ENCODE peak calls at places on chromosomes 6 and 20, in nine cellular contexts. G is esophagus muscularis mucosa, M is GM12878, K is GM12892, L is prostate gland, Z is spleen, U is GM12891, D is transverse colon, O is HepG2. Q is an unnamed sample.

GRCh38 chr20:15515706-15516105 is 1057.5 kb downstream of the KIF16B start:
- DNase-seq in G (no peak), M (no peak), K (no peak), L (no peak), Z (no peak), U (no peak), D (no peak), O (no peak), Q (no peak)

GRCh38 chr6:37694259-37694658 is 3.4 kb downstream of the MDGA1 start:
- DNase-seq in G (no peak), M (no peak), K (no peak), L (no peak), Z (no peak), U (no peak), D (no peak), O (no peak), Q (no peak)

GRCh38 chr6:41901882-41902519 is 6.8 kb upstream of the USP49 start:
- DNase-seq in G (no peak), M (no peak), K (no peak), L (no peak), Z (no peak), U (peak), D (peak), O (no peak), Q (no peak)

GRCh38 chr6:44534291-44534690 is 146.8 kb downstream of the CDC5L start:
- DNase-seq in G (no peak), M (no peak), K (no peak), L (no peak), Z (no peak), U (no peak), D (no peak), O (no peak), Q (no peak)

GRCh38 chr6:71608646-71609045 is 277.7 kb upstream of the RIMS1 start:
- DNase-seq in G (no peak), M (no peak), K (no peak), L (no peak), Z (no peak), U (no peak), D (no peak), O (no peak), Q (no peak)

GRCh38 chr6:170212051-170212756 is 78.7 kb downstream of the DLL1 start:
- DNase-seq in G (peak), M (no peak), K (no peak), L (peak), Z (peak), U (no peak), D (no peak), O (no peak), Q (no peak)

GRCh38 chr6:87798393-87799278 is 96.6 kb upstream of the AKIRIN2 start:
- DNase-seq in G (no peak), M (no peak), K (no peak), L (no peak), Z (no peak), U (no peak), D (no peak), O (peak), Q (no peak)

GRCh38 chr20:44288252-44288651 is 22.8 kb downstream of the FITM2 start:
- DNase-seq in G (no peak), M (no peak), K (no peak), L (no peak), Z (no peak), U (no peak), D (peak), O (peak), Q (no peak)

GRCh38 chr6:35576647-35577046 is 64.0 kb upstream of the TULP1 start:
- DNase-seq in G (no peak), M (no peak), K (no peak), L (no peak), Z (no peak), U (no peak), D (no peak), O (no peak), Q (no peak)

GRCh38 chr6:119195204-119195603 is 116.7 kb upstream of the FAM184A start:
- DNase-seq in G (no peak), M (no peak), K (no peak), L (no peak), Z (no peak), U (no peak), D (no peak), O (no peak), Q (no peak)

GRCh38 chr6:169800668-169801395 is 49.4 kb downstream of the ERMARD start:
- DNase-seq in G (peak), M (no peak), K (no peak), L (peak), Z (peak), U (no peak), D (peak), O (peak), Q (peak)

GRCh38 chr20:45970646-45971424 is 1.2 kb downstream of the ZNF335 start:
- DNase-seq in G (no peak), M (no peak), K (no peak), L (no peak), Z (peak), U (no peak), D (peak), O (no peak), Q (peak)

GRCh38 chr6:1542335-1542734 is 67.4 kb upstream of the FOXC1 start:
- DNase-seq in G (no peak), M (no peak), K (no peak), L (no peak), Z (no peak), U (no peak), D (no peak), O (no peak), Q (no peak)

GRCh38 chr6:16049178-16049577 is 79.7 kb upstream of the MYLIP start:
- DNase-seq in G (no peak), M (no peak), K (no peak), L (no peak), Z (no peak), U (no peak), D (no peak), O (no peak), Q (no peak)

GRCh38 chr20:57718490-57719009 is 8.7 kb upstream of the PMEPA1 start:
- DNase-seq in G (peak), M (peak), K (peak), L (peak), Z (peak), U (peak), D (peak), O (peak), Q (peak)

GRCh38 chr6:24752917-24753486 is 21.7 kb upstream of the GMNN start:
- DNase-seq in G (peak), M (no peak), K (no peak), L (no peak), Z (no peak), U (no peak), D (no peak), O (peak), Q (no peak)

GRCh38 chr6:136718486-136718885 is 73.8 kb downstream of the MAP3K5 start:
- DNase-seq in G (no peak), M (no peak), K (no peak), L (no peak), Z (no peak), U (no peak), D (no peak), O (no peak), Q (no peak)

GRCh38 chr6:148128014-148128730 is 214.5 kb upstream of the SASH1 start:
- DNase-seq in G (no peak), M (no peak), K (no peak), L (no peak), Z (no peak), U (no peak), D (no peak), O (no peak), Q (no peak)

GRCh38 chr6:134240664-134241431 is 77.1 kb downstream of the SGK1 start:
- DNase-seq in G (no peak), M (no peak), K (no peak), L (peak), Z (peak), U (no peak), D (peak), O (no peak), Q (peak)

GRCh38 chr6:63272397-63272796 is 47.4 kb downstream of the LGSN start:
- DNase-seq in G (no peak), M (no peak), K (no peak), L (no peak), Z (no peak), U (no peak), D (no peak), O (peak), Q (no peak)

GRCh38 chr20:51979226-51979625 is 176.9 kb upstream of the SALL4 start:
- DNase-seq in G (no peak), M (no peak), K (no peak), L (no peak), Z (no peak), U (no peak), D (no peak), O (no peak), Q (no peak)

GRCh38 chr20:8671366-8671943 is 397.4 kb upstream of the PLCB4 start:
- DNase-seq in G (no peak), M (no peak), K (no peak), L (no peak), Z (no peak), U (no peak), D (no peak), O (no peak), Q (no peak)

GRCh38 chr6:157716553-157716952 is 106.5 kb upstream of the SNX9 start:
- DNase-seq in G (no peak), M (no peak), K (no peak), L (no peak), Z (no peak), U (no peak), D (no peak), O (no peak), Q (no peak)

GRCh38 chr6:166655713-166656265 is 28.7 kb upstream of the RPS6KA2 start:
- DNase-seq in G (no peak), M (no peak), K (no peak), L (no peak), Z (no peak), U (no peak), D (no peak), O (no peak), Q (no peak)

GRCh38 chr6:21610376-21610775 is 16.8 kb downstream of the SOX4 start:
- DNase-seq in G (no peak), M (no peak), K (no peak), L (no peak), Z (no peak), U (peak), D (no peak), O (no peak), Q (no peak)

GRCh38 chr20:50288128-50288623 is 97.5 kb downstream of the CEBPB start:
- DNase-seq in G (no peak), M (no peak), K (no peak), L (no peak), Z (no peak), U (no peak), D (no peak), O (no peak), Q (no peak)

GRCh38 chr20:54267510-54268003 is 59.7 kb downstream of the PFDN4 start:
- DNase-seq in G (no peak), M (no peak), K (no peak), L (peak), Z (no peak), U (no peak), D (no peak), O (peak), Q (peak)

GRCh38 chr6:83883240-83883639 is 23.8 kb downstream of the CYB5R4 start:
- DNase-seq in G (no peak), M (no peak), K (no peak), L (no peak), Z (no peak), U (no peak), D (no peak), O (no peak), Q (no peak)

GRCh38 chr6:1170793-1171192 is 141.1 kb upstream of the FOXQ1 start:
- DNase-seq in G (no peak), M (no peak), K (no peak), L (no peak), Z (no peak), U (no peak), D (no peak), O (no peak), Q (no peak)

GRCh38 chr6:168122521-168122920 is 43.5 kb upstream of the FRMD1 start:
- DNase-seq in G (peak), M (no peak), K (no peak), L (no peak), Z (no peak), U (no peak), D (no peak), O (no peak), Q (no peak)

GRCh38 chr20:18157102-18157501 is 19.4 kb downstream of the KAT14 start:
- DNase-seq in G (no peak), M (no peak), K (no peak), L (no peak), Z (no peak), U (no peak), D (no peak), O (no peak), Q (no peak)

GRCh38 chr6:98486052-98486451 is 348.3 kb upstream of the POU3F2 start:
- DNase-seq in G (no peak), M (no peak), K (no peak), L (no peak), Z (no peak), U (no peak), D (no peak), O (no peak), Q (no peak)

GRCh38 chr6:25882066-25882496 is 8.0 kb upstream of the SLC17A3 start:
- DNase-seq in G (no peak), M (no peak), K (no peak), L (no peak), Z (peak), U (no peak), D (peak), O (no peak), Q (peak)

GRCh38 chr6:37239950-37240713 is 17.4 kb upstream of the TBC1D22B start:
- DNase-seq in G (peak), M (peak), K (peak), L (peak), Z (peak), U (peak), D (peak), O (peak), Q (peak)

GRCh38 chr6:1519597-1519996 is 90.1 kb upstream of the FOXC1 start:
- DNase-seq in G (no peak), M (no peak), K (no peak), L (no peak), Z (no peak), U (no peak), D (no peak), O (no peak), Q (no peak)

GRCh38 chr6:165985926-165986646 is 181.6 kb downstream of the TBXT start:
- DNase-seq in G (no peak), M (no peak), K (no peak), L (no peak), Z (no peak), U (no peak), D (no peak), O (no peak), Q (no peak)

GRCh38 chr6:4906293-4906941 is 97.4 kb downstream of the RPP40 start:
- DNase-seq in G (peak), M (no peak), K (no peak), L (no peak), Z (no peak), U (no peak), D (no peak), O (no peak), Q (no peak)

GRCh38 chr6:112501705-112502104 is 154.6 kb downstream of the RFPL4B start:
- DNase-seq in G (no peak), M (no peak), K (no peak), L (no peak), Z (no peak), U (no peak), D (no peak), O (no peak), Q (no peak)

GRCh38 chr6:89940225-89941027 is 46.2 kb downstream of the GJA10 start:
- DNase-seq in G (no peak), M (peak), K (peak), L (peak), Z (no peak), U (peak), D (peak), O (peak), Q (peak)

GRCh38 chr6:89942601-89943000 is 48.3 kb downstream of the GJA10 start:
- DNase-seq in G (no peak), M (no peak), K (no peak), L (no peak), Z (no peak), U (no peak), D (no peak), O (no peak), Q (no peak)

GRCh38 chr6:89944181-89944755 is 50.0 kb downstream of the GJA10 start:
- DNase-seq in G (no peak), M (no peak), K (no peak), L (no peak), Z (no peak), U (no peak), D (no peak), O (no peak), Q (no peak)

GRCh38 chr6:89941031-89941775 is 46.9 kb downstream of the GJA10 start:
- DNase-seq in G (no peak), M (no peak), K (no peak), L (peak), Z (no peak), U (no peak), D (peak), O (peak), Q (peak)

GRCh38 chr6:89941847-89942497 is 47.7 kb downstream of the GJA10 start:
- DNase-seq in G (no peak), M (no peak), K (no peak), L (no peak), Z (no peak), U (no peak), D (no peak), O (no peak), Q (no peak)
- TF ChIP-seq POLR2AphosphoS5 in G (no peak), M (no peak), K (no peak), L (no peak), Z (no peak), U (no peak), D (no peak), O (no peak), Q (no peak)

GRCh38 chr6:125780540-125781306 is 10.0 kb upstream of the NCOA7 start:
- DNase-seq in G (no peak), M (peak), K (no peak), L (peak), Z (peak), U (no peak), D (peak), O (peak), Q (peak)
- TF ChIP-seq POLR2A in G (no peak), M (peak), K (peak), L (no peak), Z (no peak), U (peak), D (peak), O (peak), Q (no peak)

GRCh38 chr20:38225900-38226263 is 34.7 kb downstream of the KIAA1755 start:
- DNase-seq in G (no peak), M (no peak), K (no peak), L (no peak), Z (no peak), U (no peak), D (no peak), O (no peak), Q (no peak)
- TF ChIP-seq POLR2AphosphoS5 in G (no peak), M (no peak), K (no peak), L (no peak), Z (no peak), U (no peak), D (no peak), O (no peak), Q (no peak)

DNA sequence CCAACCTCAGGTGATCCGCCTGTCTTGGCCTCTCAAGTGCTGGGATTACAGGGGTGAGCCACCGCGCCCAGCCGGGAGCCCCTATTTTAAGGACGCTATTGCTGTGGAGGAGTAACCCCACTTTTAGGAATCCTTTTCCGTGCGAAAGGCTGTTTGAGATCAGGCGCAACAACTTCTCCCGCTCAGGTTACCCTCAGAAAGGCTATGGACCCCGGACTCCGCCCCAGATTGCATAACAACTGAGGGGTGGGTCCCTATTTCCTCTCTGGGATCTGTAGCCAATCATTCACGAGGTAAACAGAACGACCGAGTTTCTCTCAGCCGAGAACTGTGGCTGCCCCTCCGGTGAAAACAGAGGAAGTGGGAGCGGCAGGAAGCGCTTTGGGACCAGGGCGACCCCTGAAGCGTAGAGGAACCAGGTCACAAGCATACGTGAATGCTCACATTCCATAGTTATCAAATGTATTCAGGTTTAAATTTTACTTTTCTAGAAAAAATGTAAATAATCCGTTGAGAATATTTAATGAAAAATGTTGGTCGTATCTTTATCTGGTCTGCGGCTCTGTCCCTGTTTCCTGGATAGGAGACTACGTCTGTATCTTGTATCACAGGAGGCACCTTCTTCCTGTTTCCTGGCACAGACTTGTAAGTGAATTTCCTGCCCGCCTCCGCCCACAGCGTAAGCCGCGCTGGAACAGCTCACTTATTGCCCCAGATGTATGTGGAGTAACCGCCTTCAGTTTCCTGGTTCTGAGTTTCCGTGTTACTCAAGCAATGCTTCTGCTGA is 26.9 kb downstream of the HLA-E start:
- DNase-seq in G (peak), M (peak), K (no peak), L (peak), Z (peak), U (peak), D (peak), O (peak), Q (peak)
- TF ChIP-seq POLR2A in G (peak), M (peak), K (no peak), L (no peak), Z (peak), U (no peak), D (peak), O (peak), Q (no peak)

Q was measured in stomach.